ENCODE peak calls at places on chromosomes 3 and 15, in five cellular contexts. Q is sigmoid colon, H is HepG2, P is upper lobe of left lung, I is transverse colon. K is an unnamed sample.

GRCh38 chr15:66085128-66085527 is 168.4 kb downstream of the MEGF11 start:
- DNase-seq in Q (peak), I (no peak), H (peak), P (no peak), K (no peak)

GRCh38 chr15:92846716-92847115 is 53.4 kb upstream of the CHD2 start:
- DNase-seq in Q (no peak), P (no peak), I (no peak), H (no peak), K (no peak)

GRCh38 chr3:145898487-145898886 is 262.5 kb downstream of the PLOD2 start:
- DNase-seq in Q (no peak), H (no peak), P (no peak), I (no peak), K (no peak)

GRCh38 chr3:139561959-139562676 is 22.6 kb upstream of the RBP1 start:
- DNase-seq in I (peak), Q (no peak), H (peak), P (no peak), K (no peak)

GRCh38 chr3:194140520-194141414 is 4.8 kb downstream of the HES1 start:
- DNase-seq in P (peak), Q (peak), I (peak), H (peak), K (peak)

GRCh38 chr15:70562906-70563305 is 200.5 kb downstream of the UACA start:
- DNase-seq in I (no peak), H (no peak), P (no peak), Q (peak), K (no peak)

GRCh38 chr15:87944051-87944450 is 312.5 kb downstream of the NTRK3 start:
- DNase-seq in I (no peak), Q (no peak), P (no peak), H (no peak), K (no peak)

GRCh38 chr15:40511472-40512133 is 40.8 kb downstream of the CHST14 start:
- DNase-seq in H (peak), I (peak), P (peak), Q (peak), K (peak)

GRCh38 chr3:143436231-143436930 is 316.8 kb downstream of the CHST2 start:
- DNase-seq in I (no peak), Q (no peak), P (no peak), H (no peak), K (no peak)

GRCh38 chr3:44013967-44014366 is 227.7 kb upstream of the TOPAZ1 start:
- DNase-seq in I (no peak), Q (no peak), H (no peak), P (peak), K (no peak)

GRCh38 chr15:92111756-92112155 is 258.2 kb downstream of the SLCO3A1 start:
- DNase-seq in P (no peak), Q (no peak), I (no peak), H (no peak), K (no peak)

GRCh38 chr15:59313703-59314332 is 58.9 kb downstream of the MYO1E start:
- DNase-seq in P (no peak), H (peak), I (peak), Q (peak), K (peak)

GRCh38 chr3:71780430-71780829 is 4.5 kb downstream of the PROK2 start:
- DNase-seq in Q (no peak), I (no peak), P (no peak), H (no peak), K (no peak)

GRCh38 chr15:94582368-94582767 is 351.0 kb downstream of the MCTP2 start:
- DNase-seq in P (no peak), H (peak), I (no peak), Q (peak), K (no peak)

GRCh38 chr15:42605281-42605744 is 29.9 kb downstream of the STARD9 start:
- DNase-seq in Q (no peak), H (no peak), I (no peak), P (no peak), K (no peak)

GRCh38 chr3:35739181-35739809 is 100.0 kb downstream of the ARPP21 start:
- DNase-seq in I (no peak), Q (no peak), H (no peak), P (no peak), K (no peak)

GRCh38 chr3:4716731-4717362 is 223.7 kb downstream of the ITPR1 start:
- DNase-seq in I (no peak), Q (no peak), H (no peak), P (no peak), K (no peak)

GRCh38 chr15:72315706-72316370 is 4.1 kb downstream of the CELF6 start:
- DNase-seq in I (no peak), H (no peak), P (no peak), Q (no peak), K (no peak)

GRCh38 chr3:193686665-193687506 is 93.9 kb downstream of the OPA1 start:
- DNase-seq in I (no peak), Q (no peak), P (no peak), H (no peak), K (no peak)

GRCh38 chr15:80002267-80002666 is 31.3 kb upstream of the BCL2A1 start:
- DNase-seq in H (no peak), I (no peak), Q (no peak), P (no peak), K (no peak)

GRCh38 chr3:135989247-135989646 is 23.7 kb downstream of the PPP2R3A start:
- DNase-seq in H (no peak), P (no peak), I (no peak), Q (no peak), K (no peak)

GRCh38 chr15:55110446-55110845 is 86.3 kb downstream of the RSL24D1 start:
- DNase-seq in H (peak), I (no peak), P (no peak), Q (no peak), K (no peak)

GRCh38 chr3:55485208-55485791 is 1.8 kb downstream of the WNT5A start:
- DNase-seq in Q (peak), I (peak), P (peak), H (peak), K (peak)

GRCh38 chr3:134373942-134374790 is at the start of gene AMOTL2:
- DNase-seq in I (peak), Q (peak), P (peak), H (peak), K (peak)

GRCh38 chr3:197749315-197749600 is 425 bp upstream of the FYTTD1 start:
- DNase-seq in P (no peak), I (peak), H (no peak), Q (no peak), K (no peak)

GRCh38 chr3:14037211-14037610 is 87.5 kb downstream of the CHCHD4 start:
- DNase-seq in H (no peak), I (no peak), Q (no peak), P (peak), K (no peak)

GRCh38 chr3:14033023-14033422 is 91.6 kb downstream of the CHCHD4 start:
- DNase-seq in P (no peak), Q (no peak), I (no peak), H (no peak), K (no peak)

DNA sequence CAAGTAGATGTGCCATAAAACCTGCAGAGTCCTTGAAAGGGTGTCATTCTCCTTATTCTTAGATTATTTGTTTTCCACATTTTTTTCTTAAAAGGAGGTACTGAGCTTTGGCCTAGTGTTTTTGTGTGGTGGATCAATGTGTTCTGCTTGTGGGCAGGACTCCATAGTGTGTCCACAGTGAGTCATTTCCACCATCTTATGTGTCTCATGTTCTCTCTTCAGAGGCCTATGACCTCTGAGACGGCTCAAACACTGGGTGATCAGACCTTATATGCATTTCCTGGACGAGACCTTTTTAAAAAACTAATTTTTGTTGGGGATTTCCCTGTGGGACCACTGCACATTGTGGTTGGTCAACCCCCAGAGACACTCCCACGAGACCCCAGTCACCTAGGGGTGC is 93.4 kb downstream of the CHCHD4 start:
- DNase-seq in I (no peak), Q (no peak), H (no peak), P (no peak), K (no peak)
- TF ChIP-seq EP300 in I (no peak), Q (no peak), H (no peak), P (no peak), K (no peak)

DNA sequence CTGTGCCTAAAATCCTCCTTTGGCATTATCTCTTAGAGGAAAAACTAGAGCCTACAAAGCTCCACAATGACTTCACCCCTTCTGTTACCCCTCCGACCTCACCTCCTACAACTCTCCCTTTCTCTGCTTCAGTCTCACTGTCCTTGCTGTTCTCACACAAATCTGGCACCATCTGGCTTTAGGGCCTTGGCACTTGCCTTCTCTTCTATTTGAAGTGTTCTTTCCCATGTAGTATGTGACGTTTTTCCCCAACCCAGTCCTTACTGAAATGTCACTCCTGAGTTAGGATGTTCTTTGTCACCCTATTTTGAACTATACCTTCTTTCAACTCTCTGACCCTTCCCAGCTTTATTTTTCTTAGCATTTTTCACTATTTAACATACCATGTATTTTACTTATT is 8.7 kb downstream of the STX19 start:
- DNase-seq in Q (no peak), P (no peak), I (no peak), H (no peak), K (no peak)
- TF ChIP-seq EP300 in Q (no peak), P (no peak), I (no peak), H (no peak), K (no peak)

GRCh38 chr3:458614-459375 is 262.2 kb downstream of the CHL1 start:
- DNase-seq in I (no peak), H (no peak), P (no peak), Q (no peak), K (no peak)
- TF ChIP-seq EP300 in I (no peak), H (no peak), P (no peak), Q (no peak), K (no peak)

DNA sequence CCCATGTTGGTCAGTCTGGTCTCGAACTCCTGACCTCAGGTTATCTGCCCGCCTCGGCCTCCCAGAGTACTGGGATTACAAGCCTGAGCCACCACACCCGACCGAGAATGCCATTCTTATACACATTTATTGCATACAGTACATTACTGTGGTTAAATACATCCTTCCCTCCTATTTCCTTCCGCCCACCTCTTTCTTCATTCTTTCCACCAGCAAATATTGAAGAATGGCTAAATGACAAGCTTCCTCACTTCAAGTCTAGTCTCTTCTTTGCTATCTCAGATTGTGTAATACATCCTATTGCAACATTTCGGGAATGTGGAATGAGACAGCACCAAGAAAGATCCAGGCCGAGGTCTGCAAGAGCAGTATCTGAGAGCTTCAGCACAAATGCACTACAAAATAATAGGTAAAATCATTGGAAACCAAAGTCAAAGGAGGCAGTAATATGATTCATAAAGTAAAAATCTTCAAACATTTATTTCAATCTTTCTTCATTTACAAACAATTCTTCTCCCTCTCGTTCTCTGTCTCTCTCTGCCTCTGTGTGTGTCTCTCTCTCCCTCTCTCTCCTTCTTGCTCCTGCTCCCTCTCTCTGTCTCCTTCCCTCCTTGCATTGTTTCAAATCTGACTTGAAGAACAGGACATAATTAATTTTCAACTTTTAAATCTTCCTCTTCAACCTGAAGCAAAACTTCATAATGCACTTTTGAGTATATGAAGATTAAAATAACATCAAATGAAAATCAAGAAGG is 94.7 kb upstream of the TGFBR2 start:
- DNase-seq in H (peak), P (no peak), I (no peak), Q (no peak), K (no peak)
- TF ChIP-seq EP300 in H (peak), P (peak), I (no peak), Q (no peak), K (no peak)

DNA sequence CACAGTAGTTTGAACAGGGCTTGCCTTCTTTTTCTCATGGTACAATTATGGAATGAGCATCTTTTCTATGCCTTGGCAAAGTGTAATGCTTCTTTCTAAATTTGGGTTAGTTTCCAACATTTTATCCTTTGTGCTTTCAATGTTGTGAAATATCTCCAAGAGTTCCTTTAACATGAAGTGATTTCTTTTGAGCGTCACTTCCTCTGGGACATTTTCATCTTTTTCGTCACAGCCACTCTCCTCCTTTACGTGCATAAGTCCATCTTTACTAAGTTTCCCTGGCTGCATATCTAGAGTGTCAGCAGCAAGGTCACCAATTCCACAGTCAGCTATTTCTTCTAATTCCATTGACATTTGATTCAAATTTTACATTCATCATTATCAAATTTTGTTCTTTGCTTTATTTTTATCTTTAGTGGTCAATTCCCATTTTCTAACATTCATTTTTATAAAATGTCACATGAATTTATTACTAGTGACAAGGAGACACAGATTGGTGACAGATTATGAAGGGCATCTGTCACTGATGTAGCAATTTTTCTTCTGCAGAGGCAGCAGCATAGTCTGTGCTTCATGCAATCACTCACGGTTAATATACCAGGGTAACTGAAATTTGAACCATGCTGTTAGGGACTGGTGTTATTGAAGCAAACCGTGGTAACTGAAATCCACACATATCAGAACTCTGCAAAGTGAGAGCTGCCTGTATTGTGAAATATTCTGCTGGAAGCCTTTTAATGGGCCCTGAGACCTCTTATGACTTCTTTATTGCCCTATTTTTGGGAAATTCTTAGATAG is 126.5 kb upstream of the THBS1 start:
- DNase-seq in H (peak), P (no peak), Q (no peak), I (no peak), K (no peak)
- TF ChIP-seq EP300 in H (no peak), P (no peak), Q (peak), I (peak), K (peak)

DNA sequence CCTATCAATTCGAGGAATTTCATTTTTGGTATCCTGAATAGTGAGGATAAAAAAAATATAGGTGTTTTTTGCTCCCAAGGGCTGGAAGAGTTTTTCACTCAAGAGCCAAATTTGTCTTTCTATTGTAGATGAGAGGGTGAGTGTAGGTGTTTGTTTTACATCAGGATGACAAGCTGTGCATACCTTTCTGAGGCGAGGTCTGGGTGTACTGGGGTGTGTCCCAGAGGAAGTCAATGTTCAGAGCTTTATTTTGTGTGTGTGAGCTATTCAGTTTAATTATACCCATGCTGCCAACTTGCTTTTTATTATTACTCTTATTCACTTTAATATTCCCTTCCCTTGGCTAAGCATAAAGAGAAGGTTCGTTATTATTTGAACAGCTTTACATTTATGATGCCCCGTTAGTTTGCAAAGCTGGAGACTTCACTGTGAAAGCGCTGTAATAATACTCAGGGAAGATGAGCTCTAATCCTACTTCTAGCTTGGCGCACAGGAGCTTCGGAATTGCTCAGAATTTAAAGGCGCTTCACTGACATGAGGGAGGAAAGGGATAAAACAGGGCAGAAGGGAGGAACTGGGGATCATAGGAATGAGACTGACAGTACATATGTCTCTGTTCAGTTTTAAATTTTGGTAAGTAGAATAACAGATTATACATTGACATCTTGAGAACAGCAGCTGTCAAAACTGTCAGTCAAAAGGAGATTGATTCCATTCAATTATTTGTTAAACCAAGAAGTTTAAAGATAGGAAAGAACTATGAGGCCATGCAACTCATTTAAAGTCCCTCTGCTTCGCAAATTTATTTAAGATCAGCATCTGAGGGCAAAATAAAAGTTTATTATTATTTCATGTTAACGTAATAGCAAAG is 117.7 kb upstream of the TP63 start:
- DNase-seq in H (no peak), I (peak), P (no peak), Q (no peak), K (no peak)
- TF ChIP-seq EP300 in H (no peak), I (no peak), P (no peak), Q (no peak), K (no peak)

K was measured in ovary.